ENCODE peak calls at places on chromosomes 4 and X, in six cellular contexts. One of them, this sample, is unnamed.

GRCh38 chr4:183823394-183823793 is 81.7 kb upstream of the STOX2 start:
- DNase-seq in mammary epithelial cell: peak; percentile 76
- DNase-seq in left ventricle myocardium inferior: peak; percentile 36
- DNase-seq in omental fat pad: no peak
- DNase-seq in GM12865: no peak
- DNase-seq in Calu3: no peak
- DNase-seq in this sample: peak; percentile 52

GRCh38 chrX:53354669-53355068 is 67.8 kb downstream of the SMC1A start:
- DNase-seq in mammary epithelial cell: no peak
- DNase-seq in left ventricle myocardium inferior: no peak
- DNase-seq in omental fat pad: no peak
- DNase-seq in GM12865: no peak
- DNase-seq in Calu3: no peak
- DNase-seq in this sample: peak; percentile 25

GRCh38 chr4:59920414-59920813 is 1279.7 kb upstream of the ADGRL3 start:
- DNase-seq in mammary epithelial cell: no peak
- DNase-seq in left ventricle myocardium inferior: no peak
- DNase-seq in omental fat pad: no peak
- DNase-seq in GM12865: no peak
- DNase-seq in Calu3: no peak
- DNase-seq in this sample: no peak

GRCh38 chrX:1389181-1389992 is 2.5 kb downstream of the SLC25A6 start:
- DNase-seq in mammary epithelial cell: no peak
- DNase-seq in left ventricle myocardium inferior: no peak
- DNase-seq in omental fat pad: no peak
- DNase-seq in GM12865: no peak
- DNase-seq in Calu3: no peak
- DNase-seq in this sample: no peak

GRCh38 chr4:118348886-118349285 is 3.9 kb downstream of the PRSS12 start:
- DNase-seq in mammary epithelial cell: peak; percentile 39
- DNase-seq in left ventricle myocardium inferior: no peak
- DNase-seq in omental fat pad: no peak
- DNase-seq in GM12865: no peak
- DNase-seq in Calu3: peak; percentile 75
- DNase-seq in this sample: no peak

GRCh38 chr4:9762823-9763475 is 18.5 kb upstream of the DRD5 start:
- DNase-seq in mammary epithelial cell: peak; percentile 68
- DNase-seq in left ventricle myocardium inferior: no peak
- DNase-seq in omental fat pad: no peak
- DNase-seq in GM12865: peak; percentile 85
- DNase-seq in Calu3: peak; percentile 47
- DNase-seq in this sample: peak; percentile 87

GRCh38 chrX:73849054-73849453 is 286.1 kb downstream of the CHIC1 start:
- DNase-seq in mammary epithelial cell: no peak
- DNase-seq in left ventricle myocardium inferior: no peak
- DNase-seq in omental fat pad: no peak
- DNase-seq in GM12865: no peak
- DNase-seq in Calu3: no peak
- DNase-seq in this sample: no peak

GRCh38 chrX:74104356-74105065 is 199.5 kb upstream of the ZCCHC13 start:
- DNase-seq in mammary epithelial cell: peak; percentile 89
- DNase-seq in left ventricle myocardium inferior: no peak
- DNase-seq in omental fat pad: no peak
- DNase-seq in GM12865: no peak
- DNase-seq in Calu3: no peak
- DNase-seq in this sample: no peak

GRCh38 chrX:97030947-97031346 is 147.2 kb downstream of the RPA4 start:
- DNase-seq in mammary epithelial cell: no peak
- DNase-seq in left ventricle myocardium inferior: no peak
- DNase-seq in omental fat pad: no peak
- DNase-seq in GM12865: peak; percentile 1
- DNase-seq in Calu3: no peak
- DNase-seq in this sample: no peak

GRCh38 chrX:97026406-97026805 is 142.7 kb downstream of the RPA4 start:
- DNase-seq in mammary epithelial cell: no peak
- DNase-seq in left ventricle myocardium inferior: no peak
- DNase-seq in omental fat pad: no peak
- DNase-seq in GM12865: no peak
- DNase-seq in Calu3: no peak
- DNase-seq in this sample: peak; percentile 34

GRCh38 chrX:97027384-97027922 is 143.7 kb downstream of the RPA4 start:
- DNase-seq in mammary epithelial cell: no peak
- DNase-seq in left ventricle myocardium inferior: no peak
- DNase-seq in omental fat pad: no peak
- DNase-seq in GM12865: no peak
- DNase-seq in Calu3: no peak
- DNase-seq in this sample: no peak

GRCh38 chrX:97030463-97030862 is 146.8 kb downstream of the RPA4 start:
- DNase-seq in mammary epithelial cell: no peak
- DNase-seq in left ventricle myocardium inferior: no peak
- DNase-seq in omental fat pad: no peak
- DNase-seq in GM12865: peak; percentile 14
- DNase-seq in Calu3: no peak
- DNase-seq in this sample: no peak
- TF ChIP-seq CTCF in mammary epithelial cell: no peak
- TF ChIP-seq CTCF in left ventricle myocardium inferior: no peak
- TF ChIP-seq CTCF in omental fat pad: no peak
- TF ChIP-seq CTCF in GM12865: no peak
- TF ChIP-seq CTCF in Calu3: no peak
- TF ChIP-seq CTCF in this sample: no peak

GRCh38 chrX:39652336-39652735 is 445.4 kb downstream of the BCOR start:
- DNase-seq in mammary epithelial cell: no peak
- DNase-seq in left ventricle myocardium inferior: no peak
- DNase-seq in omental fat pad: no peak
- DNase-seq in GM12865: peak; percentile 55
- DNase-seq in Calu3: peak; percentile 18
- DNase-seq in this sample: peak; percentile 25
- TF ChIP-seq CTCF in mammary epithelial cell: no peak
- TF ChIP-seq CTCF in left ventricle myocardium inferior: peak; percentile 63
- TF ChIP-seq CTCF in omental fat pad: no peak
- TF ChIP-seq CTCF in GM12865: peak; percentile 44
- TF ChIP-seq CTCF in Calu3: peak; percentile 24
- TF ChIP-seq CTCF in this sample: peak; percentile 44

DNA sequence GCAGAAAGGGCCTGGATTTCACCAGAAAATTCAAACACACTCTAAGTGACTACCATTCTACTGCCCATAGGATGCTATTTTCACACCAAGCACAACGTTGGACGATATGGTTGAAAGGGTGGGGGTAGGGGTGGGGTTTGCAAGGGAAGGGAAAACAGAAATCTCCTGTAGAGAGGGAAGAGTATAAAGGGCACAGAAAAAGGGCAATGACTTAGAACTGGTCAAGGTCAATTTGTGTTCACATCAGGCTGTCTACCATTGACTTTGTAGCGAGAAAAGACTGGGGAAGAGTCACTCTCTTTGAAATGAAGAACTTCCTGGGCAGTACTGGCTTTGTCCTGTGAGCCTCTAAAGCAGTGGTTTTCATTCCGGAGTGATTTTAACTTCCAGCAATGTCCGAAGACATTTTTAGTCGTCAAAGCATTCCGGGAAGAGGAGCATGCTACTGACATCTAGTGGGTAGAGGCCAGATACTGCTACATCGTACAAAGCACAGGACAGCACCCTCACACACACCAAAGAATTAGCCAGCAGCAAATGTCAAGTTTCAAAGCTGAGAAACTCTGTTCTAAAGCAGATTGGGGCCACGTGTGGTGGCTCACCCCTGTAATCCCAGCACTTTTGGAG is 48.4 kb upstream of the SLC7A3 start:
- DNase-seq in mammary epithelial cell: peak; percentile 19
- DNase-seq in left ventricle myocardium inferior: no peak
- DNase-seq in omental fat pad: no peak
- DNase-seq in GM12865: peak; percentile 10
- DNase-seq in Calu3: peak; percentile 1
- DNase-seq in this sample: peak; percentile 52
- TF ChIP-seq CTCF in mammary epithelial cell: peak; percentile 13
- TF ChIP-seq CTCF in left ventricle myocardium inferior: peak; percentile 35
- TF ChIP-seq CTCF in omental fat pad: no peak
- TF ChIP-seq CTCF in GM12865: peak; percentile 34
- TF ChIP-seq CTCF in Calu3: no peak
- TF ChIP-seq CTCF in this sample: peak; percentile 41

GRCh38 chr4:141346144-141346543 is 125.4 kb downstream of the ZNF330 start:
- DNase-seq in mammary epithelial cell: peak; percentile 39
- DNase-seq in left ventricle myocardium inferior: no peak
- DNase-seq in omental fat pad: no peak
- DNase-seq in GM12865: peak; percentile 49
- DNase-seq in Calu3: no peak
- DNase-seq in this sample: peak; percentile 82
- TF ChIP-seq CTCF in mammary epithelial cell: peak; percentile 58
- TF ChIP-seq CTCF in left ventricle myocardium inferior: peak; percentile 72
- TF ChIP-seq CTCF in omental fat pad: no peak
- TF ChIP-seq CTCF in GM12865: peak; percentile 25
- TF ChIP-seq CTCF in Calu3: peak; percentile 22
- TF ChIP-seq CTCF in this sample: peak; percentile 47

GRCh38 chr4:162943263-162943662 is 223.4 kb downstream of the NAF1 start:
- DNase-seq in mammary epithelial cell: no peak
- DNase-seq in left ventricle myocardium inferior: no peak
- DNase-seq in omental fat pad: no peak
- DNase-seq in GM12865: no peak
- DNase-seq in Calu3: no peak
- DNase-seq in this sample: no peak

GRCh38 chr4:162939086-162939485 is 227.6 kb downstream of the NAF1 start:
- DNase-seq in mammary epithelial cell: no peak
- DNase-seq in left ventricle myocardium inferior: no peak
- DNase-seq in omental fat pad: no peak
- DNase-seq in GM12865: no peak
- DNase-seq in Calu3: no peak
- DNase-seq in this sample: no peak
- TF ChIP-seq CTCF in mammary epithelial cell: no peak
- TF ChIP-seq CTCF in left ventricle myocardium inferior: no peak
- TF ChIP-seq CTCF in omental fat pad: no peak
- TF ChIP-seq CTCF in GM12865: no peak
- TF ChIP-seq CTCF in Calu3: no peak
- TF ChIP-seq CTCF in this sample: no peak

GRCh38 chr4:169286562-169287301 is 16.0 kb upstream of the SH3RF1 start:
- DNase-seq in mammary epithelial cell: peak; percentile 32
- DNase-seq in left ventricle myocardium inferior: no peak
- DNase-seq in omental fat pad: no peak
- DNase-seq in GM12865: peak; percentile 33
- DNase-seq in Calu3: no peak
- DNase-seq in this sample: peak; percentile 39
- TF ChIP-seq CTCF in mammary epithelial cell: peak; percentile 4
- TF ChIP-seq CTCF in left ventricle myocardium inferior: peak; percentile 18
- TF ChIP-seq CTCF in omental fat pad: no peak
- TF ChIP-seq CTCF in GM12865: peak; percentile 32
- TF ChIP-seq CTCF in Calu3: no peak
- TF ChIP-seq CTCF in this sample: peak; percentile 8

DNA sequence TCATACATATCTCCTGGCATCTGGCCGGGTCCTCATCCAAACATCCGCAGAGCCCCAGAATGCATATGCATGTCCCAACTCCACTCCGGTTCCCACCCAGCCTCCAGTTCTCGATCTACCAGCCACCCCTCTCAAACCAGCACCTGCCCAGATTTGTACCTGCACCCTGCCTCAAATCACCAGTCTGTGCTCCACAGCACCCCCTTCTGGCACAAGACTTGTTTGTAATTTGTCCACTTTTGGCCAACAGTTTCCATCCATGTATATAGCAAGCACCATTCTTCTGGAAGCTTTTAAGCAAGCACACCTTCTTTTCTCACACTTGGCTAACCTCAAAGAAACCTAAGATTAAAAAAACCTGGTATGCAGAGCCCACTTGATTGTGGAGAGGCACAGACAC is 644.1 kb downstream of the MID1IP1 start:
- DNase-seq in mammary epithelial cell: no peak
- DNase-seq in left ventricle myocardium inferior: no peak
- DNase-seq in omental fat pad: peak; percentile 31
- DNase-seq in GM12865: peak; percentile 39
- DNase-seq in Calu3: peak; percentile 15
- DNase-seq in this sample: no peak
- TF ChIP-seq CTCF in mammary epithelial cell: peak; percentile 19
- TF ChIP-seq CTCF in left ventricle myocardium inferior: peak; percentile 39
- TF ChIP-seq CTCF in omental fat pad: no peak
- TF ChIP-seq CTCF in GM12865: peak; percentile 34
- TF ChIP-seq CTCF in Calu3: no peak
- TF ChIP-seq CTCF in this sample: no peak

DNA sequence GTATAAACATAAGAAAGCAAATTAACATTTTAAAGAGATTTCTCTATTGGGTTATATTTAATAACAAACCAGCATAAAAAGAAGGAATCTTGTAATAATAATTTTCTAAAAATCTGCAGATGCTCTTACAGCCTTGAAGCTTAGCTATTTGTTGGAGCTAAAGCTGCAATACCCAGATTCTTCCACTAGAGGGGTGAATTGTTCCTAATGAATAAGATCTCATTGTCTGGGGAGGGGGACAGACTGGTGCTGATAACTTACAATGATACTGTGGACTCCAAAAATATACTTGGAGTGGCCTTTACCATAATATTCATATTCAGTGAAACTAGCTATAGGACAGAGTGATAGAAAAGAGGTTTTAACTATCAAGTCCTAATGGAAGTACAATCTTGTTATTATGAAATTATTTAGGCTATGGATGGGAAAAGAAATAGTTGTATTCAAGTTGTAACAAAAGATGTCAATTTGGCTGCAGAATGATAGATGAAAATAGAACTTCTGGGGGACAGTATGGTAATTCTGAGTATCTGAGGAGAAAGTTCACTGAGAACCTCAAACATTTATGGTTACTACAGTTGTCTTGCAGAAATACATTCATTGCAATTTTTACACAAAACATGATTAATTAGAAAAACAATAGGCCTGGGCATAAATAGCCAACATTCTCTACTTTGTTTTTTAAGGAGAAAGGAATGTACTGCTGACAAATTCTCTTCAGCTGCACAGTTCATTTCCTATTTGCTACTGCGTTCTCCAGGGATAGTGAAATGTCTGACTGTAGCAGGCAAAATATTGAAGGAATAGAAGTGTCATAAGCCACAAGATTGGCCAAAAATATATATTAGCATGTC is 443.3 kb downstream of the GBA3 start:
- DNase-seq in mammary epithelial cell: peak; percentile 8
- DNase-seq in left ventricle myocardium inferior: no peak
- DNase-seq in omental fat pad: no peak
- DNase-seq in GM12865: peak; percentile 57
- DNase-seq in Calu3: peak; percentile 30
- DNase-seq in this sample: peak; percentile 56
- TF ChIP-seq CTCF in mammary epithelial cell: peak; percentile 74
- TF ChIP-seq CTCF in left ventricle myocardium inferior: peak; percentile 80
- TF ChIP-seq CTCF in omental fat pad: no peak
- TF ChIP-seq CTCF in GM12865: peak; percentile 68
- TF ChIP-seq CTCF in Calu3: no peak
- TF ChIP-seq CTCF in this sample: peak; percentile 66